ENCODE peak calls at places on chromosome 10, in six cellular contexts. A is astrocyte, E is tibial artery, P is A549, K is Karpas-422, Q is left ventricle myocardium inferior. Y is an unnamed sample.

GRCh38 chr10:8245131-8246117 is 190.9 kb downstream of the GATA3 start:
- DNase-seq in P (no peak), K (no peak), Q (no peak), E (no peak), A (no peak), Y (no peak)

GRCh38 chr10:65571011-65571570 is 1354.7 kb upstream of the LRRTM3 start:
- DNase-seq in K (no peak), A (no peak), E (no peak), Q (no peak), P (peak; percentile 31), Y (no peak)

GRCh38 chr10:34696423-34696822 is 118.7 kb downstream of the PARD3 start:
- DNase-seq in Q (no peak), E (no peak), P (peak; percentile 46), A (peak; percentile 80), K (no peak), Y (no peak)

GRCh38 chr10:114491419-114491818 is 87.1 kb upstream of the AFAP1L2 start:
- DNase-seq in K (no peak), E (no peak), A (no peak), Q (peak; percentile 48), P (no peak), Y (no peak)

GRCh38 chr10:90592903-90593302 is 264.9 kb downstream of the HTR7 start:
- DNase-seq in Q (peak; percentile 19), P (peak; percentile 33), A (peak; percentile 58), K (peak; percentile 51), E (peak; percentile 68), Y (peak; percentile 91)

GRCh38 chr10:132685121-132685891 is 100.6 kb downstream of the NKX6-2 start:
- DNase-seq in K (no peak), A (peak; percentile 56), E (peak; percentile 61), P (no peak), Q (peak; percentile 20), Y (no peak)

GRCh38 chr10:21976739-21977138 is 26.8 kb downstream of the DNAJC1 start:
- DNase-seq in K (no peak), E (no peak), Q (no peak), A (no peak), P (no peak), Y (no peak)

GRCh38 chr10:55024718-55025117 is 223.7 kb upstream of the PCDH15 start:
- DNase-seq in P (no peak), A (no peak), E (no peak), K (no peak), Q (no peak), Y (no peak)

GRCh38 chr10:33810986-33811385 is 476.5 kb upstream of the NRP1 start:
- DNase-seq in K (no peak), P (no peak), Q (no peak), E (no peak), A (no peak), Y (no peak)

GRCh38 chr10:49371967-49372366 is 23.9 kb downstream of the DRGX start:
- DNase-seq in P (no peak), E (no peak), A (no peak), K (no peak), Q (no peak), Y (no peak)

GRCh38 chr10:34180749-34181148 is 634.3 kb downstream of the PARD3 start:
- DNase-seq in Q (no peak), A (no peak), K (no peak), P (no peak), E (no peak), Y (no peak)

GRCh38 chr10:90857635-90858488 is at the start of gene HTR7:
- DNase-seq in Q (peak; percentile 65), E (peak; percentile 73), A (no peak), P (peak; percentile 46), K (no peak), Y (no peak)

GRCh38 chr10:96287392-96288105 is 16.2 kb upstream of the BLNK start:
- DNase-seq in Q (no peak), A (no peak), P (peak; percentile 31), K (peak; percentile 89), E (no peak), Y (no peak)

GRCh38 chr10:34186013-34186412 is 629.1 kb downstream of the PARD3 start:
- DNase-seq in P (no peak), Q (no peak), A (no peak), K (no peak), E (no peak), Y (no peak)

GRCh38 chr10:122227754-122228153 is 43.3 kb upstream of the BTBD16 start:
- DNase-seq in Q (no peak), E (no peak), P (no peak), A (no peak), K (no peak), Y (no peak)

GRCh38 chr10:46516660-46517416 is 39.6 kb downstream of the GPRIN2 start:
- DNase-seq in A (peak; percentile 80), K (no peak), Q (no peak), E (no peak), P (peak; percentile 85), Y (no peak)

DNA sequence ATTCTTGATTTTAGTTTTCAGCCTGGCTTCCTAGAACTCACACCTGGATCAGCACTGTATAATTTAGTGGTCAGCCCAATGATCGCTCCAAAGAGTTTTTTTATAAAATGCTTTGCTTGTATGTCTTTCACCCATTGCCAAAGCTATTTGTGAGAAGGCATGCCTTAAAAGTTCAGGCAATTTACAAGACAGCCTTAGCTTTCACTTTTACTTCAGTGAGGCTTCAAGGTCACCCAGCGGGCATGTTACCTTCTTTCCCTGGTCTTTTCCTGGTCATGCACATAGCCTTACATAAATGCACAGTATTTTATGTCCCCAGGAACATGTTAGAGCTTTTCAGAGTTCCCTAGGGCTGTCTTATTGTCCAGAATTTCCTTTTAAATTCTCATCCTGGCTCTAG is 179.9 kb upstream of the TMEM72 start:
- DNase-seq in P (no peak), E (no peak), Q (no peak), A (no peak), K (no peak), Y (no peak)
- H3K9me3 ChIP-seq in P (no peaks in the 10 kb centered on the region), E (peaks cover 4% of the 10 kb centered on the region), Q (peaks cover 41% of the 10 kb centered on the region), A (no peaks in the 10 kb centered on the region), K (peaks cover 5% of the 10 kb centered on the region), Y (no peaks in the 10 kb centered on the region)

GRCh38 chr10:70379581-70380176 is 2.7 kb downstream of the LRRC20 start:
- DNase-seq in K (peak; percentile 63), E (no peak), P (peak; percentile 50), A (no peak), Q (no peak), Y (no peak)
- H3K4me1 ChIP-seq in K (peaks cover 13% of the 10 kb centered on the region), E (peaks cover 9% of the 10 kb centered on the region), P (peaks cover 33% of the 10 kb centered on the region), A (peaks cover 27% of the 10 kb centered on the region), Q (peaks cover 47% of the 10 kb centered on the region), Y (peaks cover 33% of the 10 kb centered on the region)

DNA sequence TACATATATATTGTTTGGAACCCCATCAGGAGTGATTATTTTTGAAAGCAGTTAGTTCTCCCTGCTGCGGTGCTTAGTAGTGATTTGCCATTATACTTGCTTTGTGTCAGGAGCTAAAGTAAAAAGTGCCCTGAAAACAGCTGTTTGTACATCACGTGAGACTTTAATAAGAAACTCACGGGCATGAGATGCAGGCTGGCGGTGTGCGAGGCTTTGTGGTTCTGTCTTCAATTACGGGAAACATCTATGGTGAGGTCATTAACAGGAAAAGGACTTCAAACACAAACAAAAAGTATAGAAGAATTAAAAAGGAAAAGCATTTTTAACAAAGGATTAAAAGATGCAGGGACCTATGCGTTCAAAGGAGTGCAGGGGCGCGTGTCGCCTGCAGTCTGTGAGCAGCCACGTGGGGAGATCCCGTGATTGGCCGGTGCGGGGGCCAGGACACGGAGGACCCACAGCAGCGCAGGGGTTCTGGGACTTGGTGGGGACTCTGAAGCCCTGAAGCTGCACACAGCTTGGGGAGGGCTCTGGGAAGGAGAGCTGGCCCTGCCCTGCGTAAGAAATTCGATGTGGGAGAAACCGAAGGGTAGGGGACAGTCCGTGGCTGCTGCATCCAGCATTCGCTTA is 268.3 kb downstream of the KLF6 start:
- DNase-seq in Q (no peak), E (no peak), A (no peak), K (no peak), P (no peak), Y (no peak)
- H3K9me3 ChIP-seq in Q (no peaks in the 10 kb centered on the region), E (no peaks in the 10 kb centered on the region), A (no peaks in the 10 kb centered on the region), K (no peaks in the 10 kb centered on the region), P (no peaks in the 10 kb centered on the region), Y (no peaks in the 10 kb centered on the region)

GRCh38 chr10:125129076-125129458 is 31.3 kb downstream of the CTBP2 start:
- DNase-seq in P (no peak), A (no peak), K (no peak), E (no peak), Q (no peak), Y (no peak)

GRCh38 chr10:125127110-125127509 is 33.3 kb downstream of the CTBP2 start:
- DNase-seq in P (no peak), A (no peak), E (no peak), K (no peak), Q (no peak), Y (no peak)

GRCh38 chr10:125127986-125128385 is 32.4 kb downstream of the CTBP2 start:
- DNase-seq in P (no peak), Q (no peak), E (no peak), A (no peak), K (no peak), Y (no peak)

GRCh38 chr10:125130260-125130659 is 30.1 kb downstream of the CTBP2 start:
- DNase-seq in K (no peak), E (peak; percentile 68), A (no peak), P (no peak), Q (no peak), Y (no peak)

DNA sequence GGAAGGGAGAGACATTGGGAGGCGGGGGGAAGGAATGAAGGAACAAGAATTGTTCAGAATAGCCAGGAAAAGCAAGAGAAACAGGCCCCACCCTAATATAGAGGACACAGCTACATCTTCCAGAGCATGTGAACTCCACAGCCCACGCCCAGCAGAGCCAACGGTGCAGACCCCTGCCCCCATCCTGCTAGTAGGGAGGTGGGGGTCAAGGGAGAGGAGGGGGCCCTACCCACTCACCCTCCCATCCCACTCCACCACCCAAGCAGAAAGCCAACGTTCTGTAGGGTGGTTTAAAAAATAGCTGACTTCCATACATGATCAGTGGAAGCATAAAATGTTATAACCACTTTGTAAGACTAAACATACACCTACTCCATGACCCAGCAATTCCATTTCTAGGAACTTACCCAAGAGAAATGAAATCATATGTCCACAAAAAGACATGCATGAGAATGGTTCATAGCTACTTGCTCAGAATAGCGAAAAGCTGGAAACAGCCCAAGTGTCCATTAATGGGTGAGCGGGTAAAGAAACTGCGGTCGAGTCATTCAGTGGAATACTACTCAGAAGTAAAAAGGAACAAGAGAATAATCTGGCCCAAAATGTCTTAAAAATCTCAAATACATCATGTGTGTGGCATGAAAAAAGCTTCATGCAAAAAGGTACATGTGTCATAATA is 31.8 kb downstream of the CTBP2 start:
- DNase-seq in P (no peak), Q (no peak), A (no peak), K (no peak), E (no peak), Y (no peak)
- H3K4me1 ChIP-seq in P (peaks cover 47% of the 10 kb centered on the region), Q (peaks cover 92% of the 10 kb centered on the region), A (peaks cover 10% of the 10 kb centered on the region), K (no peaks in the 10 kb centered on the region), E (peaks cover 77% of the 10 kb centered on the region), Y (peaks cover 39% of the 10 kb centered on the region)

DNA sequence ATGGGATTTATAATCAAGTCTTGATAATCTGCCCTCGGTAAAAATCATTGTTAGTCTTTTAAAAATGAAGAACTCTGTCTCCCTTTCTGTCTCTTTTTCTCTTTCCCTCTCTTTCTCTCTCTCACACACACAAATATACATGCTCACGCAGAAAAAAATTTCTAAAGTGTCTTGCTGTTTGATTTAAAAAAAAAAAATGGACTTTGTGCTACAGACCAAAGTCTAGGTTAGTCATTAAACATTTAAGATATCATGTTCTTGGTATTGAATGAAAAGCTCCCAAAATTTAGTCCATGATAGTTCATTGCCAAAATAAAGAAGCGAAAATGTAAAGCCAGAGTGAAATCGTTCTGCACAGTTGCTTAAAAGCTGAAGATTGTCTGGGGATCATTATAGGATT is 665.8 kb downstream of the SORCS1 start:
- DNase-seq in Q (no peak), E (no peak), A (no peak), K (no peak), P (no peak), Y (no peak)
- H3K9me3 ChIP-seq in Q (no peaks in the 10 kb centered on the region), E (no peaks in the 10 kb centered on the region), A (no peaks in the 10 kb centered on the region), K (peaks cover 17% of the 10 kb centered on the region), P (no peaks in the 10 kb centered on the region), Y (no peaks in the 10 kb centered on the region)

GRCh38 chr10:80455461-80456345 is 1.6 kb downstream of the TSPAN14 start:
- DNase-seq in E (peak; percentile 62), Q (no peak), A (no peak), K (no peak), P (no peak), Y (no peak)
- H3K4me1 ChIP-seq in E (peaks cover 56% of the 10 kb centered on the region), Q (peaks cover 83% of the 10 kb centered on the region), A (peaks cover 48% of the 10 kb centered on the region), K (peaks cover 15% of the 10 kb centered on the region), P (peaks cover 63% of the 10 kb centered on the region), Y (peaks cover 64% of the 10 kb centered on the region)